ENCODE peak calls at places on chromosomes 12 and 14, in four cellular contexts. P is HL-60, D is K562, Z is GM12878. B is an unnamed sample.

GRCh38 chr14:63890553-63890952 is 37.7 kb downstream of the SYNE2 start:
- DNase-seq in P (no peak), Z (no peak), D (no peak), B (no peak)

GRCh38 chr12:5244513-5244972 is 187.4 kb upstream of the NTF3 start:
- DNase-seq in D (peak), Z (no peak), P (no peak), B (no peak)

GRCh38 chr14:101370593-101371569 is 190.4 kb upstream of the DIO3 start:
- DNase-seq in D (no peak), P (no peak), Z (no peak), B (no peak)

GRCh38 chr14:102474934-102475333 is 34.6 kb downstream of the ANKRD9 start:
- DNase-seq in D (no peak), Z (no peak), P (no peak), B (no peak)

GRCh38 chr12:116395381-116395780 is 117.9 kb upstream of the MED13L start:
- DNase-seq in Z (no peak), P (no peak), D (no peak), B (no peak)

GRCh38 chr12:11228268-11228879 is 41.1 kb downstream of the PRB3 start:
- DNase-seq in D (peak), P (peak), Z (peak), B (peak)

GRCh38 chr12:66514581-66514980 is 164.3 kb downstream of the GRIP1 start:
- DNase-seq in P (no peak), Z (no peak), D (no peak), B (no peak)

GRCh38 chr14:62079035-62079434 is 316.8 kb downstream of the SNAPC1 start:
- DNase-seq in Z (no peak), P (no peak), D (no peak), B (no peak)

GRCh38 chr14:59454131-59454530 is 11.0 kb downstream of the GPR135 start:
- DNase-seq in P (no peak), D (no peak), Z (no peak), B (no peak)

GRCh38 chr12:13534242-13534641 is 337.7 kb downstream of the EMP1 start:
- DNase-seq in Z (no peak), D (no peak), P (no peak), B (no peak)

GRCh38 chr12:13534645-13535398 is 338.3 kb downstream of the EMP1 start:
- DNase-seq in Z (no peak), P (peak), D (peak), B (no peak)

GRCh38 chr12:13536219-13536910 is 339.8 kb downstream of the EMP1 start:
- DNase-seq in Z (peak), D (no peak), P (no peak), B (peak)

DNA sequence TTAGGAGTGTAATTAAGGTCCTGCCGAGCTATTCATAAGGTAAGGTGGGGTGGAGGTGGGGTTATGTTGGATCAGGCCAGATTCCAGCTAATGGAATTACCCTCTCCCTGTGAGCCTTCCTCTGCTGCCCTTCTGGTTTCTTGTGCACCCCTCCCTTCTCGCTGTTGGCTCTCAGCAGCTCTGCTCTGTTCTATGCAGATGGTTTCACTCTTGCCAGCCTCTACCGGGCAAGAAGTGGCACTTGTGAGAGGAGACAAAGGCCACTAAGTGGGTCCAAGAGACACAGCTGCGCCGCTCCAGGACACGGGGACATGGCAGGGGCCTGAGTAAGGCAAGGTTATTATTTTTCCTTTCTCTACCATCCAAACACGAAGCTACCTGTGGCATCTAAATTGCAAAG is 334.4 kb downstream of the EMP1 start:
- DNase-seq in P (no peak), Z (no peak), D (no peak), B (no peak)
- TF ChIP-seq SPI1 in P (no peak), Z (no peak), D (no peak), B (no peak)

GRCh38 chr14:105326568-105326867 is 12.0 kb downstream of the PACS2 start:
- DNase-seq in P (no peak), Z (no peak), D (no peak), B (no peak)
- TF ChIP-seq SPI1 in P (no peak), Z (no peak), D (no peak), B (no peak)

GRCh38 chr14:75229576-75229922 is 49.1 kb upstream of the FOS start:
- DNase-seq in D (peak), Z (no peak), P (no peak), B (no peak)

GRCh38 chr14:75231320-75231719 is 47.3 kb upstream of the FOS start:
- DNase-seq in D (no peak), P (no peak), Z (no peak), B (no peak)

GRCh38 chr14:75226755-75227544 is 50.5 kb upstream of the TMED10 start:
- DNase-seq in Z (no peak), D (no peak), P (no peak), B (no peak)

GRCh38 chr14:75232597-75232996 is 46.0 kb upstream of the FOS start:
- DNase-seq in P (no peak), Z (no peak), D (no peak), B (no peak)

DNA sequence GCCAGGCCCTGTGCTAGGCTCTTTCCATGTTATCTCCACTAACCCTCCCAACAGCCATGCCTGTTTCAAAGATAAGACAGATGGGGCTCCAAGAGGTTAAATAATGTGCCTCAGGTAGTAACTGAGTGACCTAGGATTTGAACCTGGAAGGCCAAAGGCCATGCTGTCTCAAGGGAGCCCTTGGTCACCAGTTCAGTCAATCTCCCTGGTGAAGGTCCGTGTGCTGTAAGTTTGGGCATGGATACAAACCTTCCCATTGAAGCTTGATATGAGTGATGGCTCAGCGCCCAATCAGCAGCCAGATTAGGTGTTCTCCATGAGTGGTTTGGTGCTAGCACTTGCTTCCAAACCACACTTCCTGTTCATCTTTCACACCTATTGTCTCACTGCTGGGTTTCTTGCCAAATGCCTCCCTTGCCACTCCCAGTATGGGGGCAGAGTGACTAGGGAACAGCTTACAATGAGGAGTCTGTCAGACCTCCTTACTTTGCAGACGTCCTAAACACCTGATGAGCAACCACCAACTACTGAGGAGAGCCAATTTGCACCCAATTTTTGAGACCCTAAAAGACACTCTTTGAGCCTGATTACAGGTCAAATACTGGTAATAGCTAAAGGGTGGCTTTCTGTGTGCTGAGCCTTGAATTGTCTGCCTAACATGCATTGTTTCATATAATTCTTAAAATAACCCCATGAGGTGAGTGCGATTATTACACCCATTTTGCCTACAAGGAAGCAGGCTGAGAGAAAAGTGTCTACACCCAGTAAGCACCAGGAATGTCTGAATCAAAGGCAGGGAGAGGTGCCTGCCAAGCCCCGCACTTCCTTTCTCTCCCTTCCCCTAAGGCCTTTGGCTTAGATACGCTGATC is 48.5 kb upstream of the FOS start:
- DNase-seq in D (peak), P (no peak), Z (peak), B (no peak)
- TF ChIP-seq SPI1 in D (no peak), P (no peak), Z (peak), B (peak)

DNA sequence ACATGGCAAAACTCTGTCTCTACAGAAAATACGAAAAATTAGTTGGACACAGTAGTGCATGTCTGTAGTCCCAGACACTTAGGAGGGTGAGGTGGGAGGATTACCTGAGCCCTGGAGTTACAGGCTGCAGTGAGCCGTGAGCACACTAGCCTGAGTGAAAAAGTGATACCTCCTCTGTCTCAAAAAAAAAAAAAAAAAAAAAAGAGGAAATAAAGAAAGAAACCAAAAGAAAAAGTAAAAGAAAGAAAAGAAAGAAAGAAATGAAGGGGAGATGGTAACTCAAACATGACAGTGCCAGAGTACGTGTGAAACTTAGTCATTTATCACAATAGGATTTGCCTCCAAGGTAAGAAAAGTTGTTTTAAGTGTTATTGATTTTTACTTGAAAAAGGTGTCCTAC is 407.0 kb upstream of the MGAT4C start:
- DNase-seq in D (no peak), P (no peak), Z (no peak), B (no peak)
- TF ChIP-seq SPI1 in D (no peak), P (no peak), Z (no peak), B (no peak)